ENCODE peak calls at places on chromosome 6, in five cellular contexts. One of them, this sample, is unnamed.

GRCh38 chr6:127457444-127458064 is 1.6 kb downstream of the KIAA0408 start:
- DNase-seq in GM03348: peak
- DNase-seq in kidney tubule cell: no peak
- DNase-seq in NCI-H1105: no peak
- DNase-seq in AG08395: peak
- DNase-seq in this sample: no peak

GRCh38 chr6:160979063-160979708 is 12.4 kb upstream of the MAP3K4 start:
- DNase-seq in AG08395: peak
- DNase-seq in NCI-H1105: no peak
- DNase-seq in GM03348: peak
- DNase-seq in kidney tubule cell: no peak
- DNase-seq in this sample: no peak

GRCh38 chr6:24554474-24554873 is 59.7 kb downstream of the ALDH5A1 start:
- DNase-seq in NCI-H1105: no peak
- DNase-seq in kidney tubule cell: no peak
- DNase-seq in AG08395: no peak
- DNase-seq in GM03348: no peak
- DNase-seq in this sample: no peak

GRCh38 chr6:169075211-169075621 is 178.4 kb downstream of the THBS2 start:
- DNase-seq in GM03348: peak
- DNase-seq in AG08395: peak
- DNase-seq in NCI-H1105: no peak
- DNase-seq in kidney tubule cell: no peak
- DNase-seq in this sample: no peak

GRCh38 chr6:116010400-116011095 is 50.1 kb downstream of the FRK start:
- DNase-seq in NCI-H1105: peak
- DNase-seq in GM03348: peak
- DNase-seq in kidney tubule cell: peak
- DNase-seq in AG08395: peak
- DNase-seq in this sample: peak

GRCh38 chr6:66032626-66033025 is 325.6 kb upstream of the EYS start:
- DNase-seq in kidney tubule cell: no peak
- DNase-seq in GM03348: no peak
- DNase-seq in AG08395: no peak
- DNase-seq in NCI-H1105: no peak
- DNase-seq in this sample: no peak

GRCh38 chr6:2938004-2938631 is 33.2 kb downstream of the SERPINB6 start:
- DNase-seq in GM03348: no peak
- DNase-seq in NCI-H1105: no peak
- DNase-seq in AG08395: no peak
- DNase-seq in kidney tubule cell: no peak
- DNase-seq in this sample: no peak

GRCh38 chr6:15841937-15842698 is 179.3 kb upstream of the DTNBP1 start:
- DNase-seq in kidney tubule cell: no peak
- DNase-seq in AG08395: no peak
- DNase-seq in GM03348: no peak
- DNase-seq in NCI-H1105: no peak
- DNase-seq in this sample: no peak